ENCODE peak calls at places on chromosomes 3 and 15, in five cellular contexts. U is MCF 10A, L is fibroblast of villous mesenchyme, D is mesothelial cell of epicardium, H is AG09309. I is an unnamed sample.
A peak's percentile ranks its signal among the peaks of the same experiment; 100 is the strongest.

GRCh38 chr3:140292154-140292553 is 357.2 kb downstream of the CLSTN2 start:
- DNase-seq in U (peak; percentile 33), L (peak; percentile 11), D (no peak), H (no peak), I (no peak)

GRCh38 chr15:24943361-24943760 is 11.4 kb upstream of the SNRPN start:
- DNase-seq in U (no peak), L (no peak), D (no peak), H (no peak), I (no peak)

GRCh38 chr3:195005251-195005620 is 265.7 kb downstream of the XXYLT1 start:
- DNase-seq in U (no peak), L (no peak), D (peak; percentile 16), H (no peak), I (no peak)

GRCh38 chr3:101809178-101810022 is 30.4 kb downstream of the NXPE3 start:
- DNase-seq in U (peak; percentile 46), L (peak; percentile 62), D (no peak), H (no peak), I (peak; percentile 14)

GRCh38 chr3:185995352-185995751 is 57.5 kb upstream of the TRA2B start:
- DNase-seq in U (peak; percentile 51), L (peak; percentile 54), D (no peak), H (peak; percentile 44), I (no peak)

GRCh38 chr3:171320721-171321120 is 139.5 kb downstream of the TNIK start:
- DNase-seq in U (no peak), L (peak; percentile 64), D (no peak), H (no peak), I (peak; percentile 10)

GRCh38 chr3:14142567-14143270 is 17.9 kb downstream of the TMEM43 start:
- DNase-seq in U (peak; percentile 22), L (no peak), D (no peak), H (no peak), I (no peak)

GRCh38 chr3:69712244-69712643 is 27.0 kb upstream of the MITF start:
- DNase-seq in U (no peak), L (no peak), D (no peak), H (no peak), I (no peak)

GRCh38 chr3:27758083-27758482 is 36.0 kb upstream of the EOMES start:
- DNase-seq in U (peak; percentile 97), L (peak; percentile 70), D (no peak), H (peak; percentile 74), I (no peak)

GRCh38 chr3:13022348-13023250 is 50.6 kb downstream of the IQSEC1 start:
- DNase-seq in U (peak; percentile 80), L (peak; percentile 73), D (peak; percentile 65), H (peak; percentile 23), I (no peak)

GRCh38 chr3:132325634-132326033 is 8.4 kb downstream of the ACP3 start:
- DNase-seq in U (no peak), L (no peak), D (no peak), H (no peak), I (no peak)

GRCh38 chr15:89785064-89785770 is 9.1 kb downstream of the MESP2 start:
- DNase-seq in U (peak; percentile 58), L (no peak), D (no peak), H (no peak), I (no peak)

GRCh38 chr3:138438896-138439295 is 4.5 kb downstream of the ESYT3 start:
- DNase-seq in U (no peak), L (no peak), D (no peak), H (no peak), I (no peak)

GRCh38 chr3:64321747-64322146 is 96.5 kb upstream of the PRICKLE2 start:
- DNase-seq in U (peak; percentile 59), L (peak; percentile 79), D (no peak), H (no peak), I (no peak)

GRCh38 chr15:66154581-66154980 is 99.0 kb downstream of the MEGF11 start:
- DNase-seq in U (no peak), L (no peak), D (no peak), H (no peak), I (no peak)

GRCh38 chr3:42097166-42097946 is 6.2 kb downstream of the TRAK1 start:
- DNase-seq in U (no peak), L (peak; percentile 50), D (no peak), H (peak; percentile 70), I (no peak)

GRCh38 chr15:81336568-81336967 is 12.6 kb upstream of the STARD5 start:
- DNase-seq in U (peak; percentile 57), L (peak; percentile 62), D (no peak), H (no peak), I (no peak)
- TF ChIP-seq CTCF in U (peak; percentile 14), L (peak; percentile 64), D (no peak), H (peak; percentile 47), I (peak; percentile 20)

GRCh38 chr3:26118165-26118564 is 328.3 kb downstream of the OXSM start:
- DNase-seq in U (peak; percentile 4), L (no peak), D (no peak), H (no peak), I (no peak)
- TF ChIP-seq CTCF in U (peak; percentile 51), L (no peak), D (no peak), H (no peak), I (peak; percentile 47)

GRCh38 chr3:58635371-58636285 is 30.9 kb downstream of the FAM3D start:
- DNase-seq in U (no peak), L (no peak), D (no peak), H (no peak), I (no peak)
- TF ChIP-seq CTCF in U (no peak), L (no peak), D (no peak), H (no peak), I (no peak)

DNA sequence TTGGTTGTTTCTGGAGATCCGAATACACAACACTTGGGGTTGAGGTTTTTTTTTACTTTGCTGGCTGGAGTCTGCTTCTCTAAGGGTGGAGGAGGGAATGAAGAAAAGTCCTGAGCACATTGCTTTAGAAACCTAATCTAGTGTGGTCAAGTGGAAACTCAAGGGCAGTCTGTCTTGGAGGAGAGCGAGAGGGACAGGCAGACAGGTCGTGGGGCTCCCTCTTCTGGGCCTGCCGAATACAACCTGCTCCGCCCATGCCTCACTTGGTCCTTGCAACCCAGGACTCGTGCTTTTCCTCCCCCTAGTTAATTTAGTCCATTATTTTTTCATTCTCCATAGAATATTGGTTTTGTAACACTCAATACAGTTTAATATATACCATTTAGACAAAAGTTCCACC is 176.7 kb upstream of the LYSMD4 start:
- DNase-seq in U (peak; percentile 13), L (peak; percentile 5), D (no peak), H (no peak), I (no peak)
- TF ChIP-seq CTCF in U (no peak), L (peak; percentile 21), D (no peak), H (peak; percentile 32), I (peak; percentile 33)

GRCh38 chr3:10778492-10779292 is 37.3 kb upstream of the SLC6A11 start:
- DNase-seq in U (no peak), L (no peak), D (no peak), H (no peak), I (no peak)
- TF ChIP-seq CTCF in U (no peak), L (no peak), D (no peak), H (no peak), I (no peak)

DNA sequence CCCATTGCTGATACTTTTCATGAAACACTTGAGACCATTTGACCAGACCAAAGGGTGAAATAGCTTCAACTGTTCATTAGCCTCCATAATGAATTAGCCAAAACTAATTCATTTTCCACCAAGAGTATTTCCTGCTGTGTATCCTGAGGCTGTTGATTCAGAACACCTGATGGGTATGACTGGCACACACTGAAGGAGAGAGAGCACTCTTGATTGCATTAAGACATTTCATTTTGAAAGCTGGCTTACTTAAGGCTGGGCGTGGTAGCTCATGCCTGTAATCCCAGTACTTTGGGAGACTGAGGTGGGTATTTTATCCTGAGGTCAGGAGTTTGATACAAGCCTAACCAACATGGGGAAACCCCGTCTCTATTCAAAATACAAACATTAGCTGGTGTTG is 175.6 kb downstream of the AGBL1 start:
- DNase-seq in U (peak; percentile 16), L (no peak), D (no peak), H (no peak), I (no peak)
- TF ChIP-seq CTCF in U (no peak), L (no peak), D (no peak), H (no peak), I (no peak)

GRCh38 chr15:38263996-38264395 is 11.4 kb downstream of the SPRED1 start:
- DNase-seq in U (no peak), L (peak; percentile 74), D (no peak), H (no peak), I (no peak)

GRCh38 chr15:38259134-38259533 is 6.5 kb downstream of the SPRED1 start:
- DNase-seq in U (no peak), L (no peak), D (no peak), H (no peak), I (no peak)

GRCh38 chr15:38257676-38258075 is 5.0 kb downstream of the SPRED1 start:
- DNase-seq in U (peak; percentile 18), L (no peak), D (no peak), H (no peak), I (no peak)

GRCh38 chr15:38255690-38256089 is 3.1 kb downstream of the SPRED1 start:
- DNase-seq in U (no peak), L (no peak), D (no peak), H (no peak), I (no peak)

DNA sequence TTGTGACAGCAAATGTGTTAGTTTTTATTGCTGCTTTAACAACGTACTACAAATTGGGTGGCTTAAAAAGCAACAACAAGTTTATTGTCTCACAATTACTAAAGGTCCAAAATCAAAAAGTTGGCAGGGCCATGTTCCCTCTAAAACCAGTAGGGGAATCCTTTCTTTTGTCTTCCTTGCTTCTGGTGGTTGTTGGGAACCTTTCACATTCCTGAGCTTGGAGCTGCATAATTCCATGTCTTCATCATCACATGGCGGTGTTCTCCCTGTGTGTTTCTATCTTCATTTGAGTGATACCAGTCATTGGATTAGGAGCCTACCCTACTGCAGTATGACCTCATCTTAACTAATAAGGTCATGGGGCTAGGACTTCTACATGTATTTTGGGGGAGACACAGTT is 7.4 kb downstream of the SPRED1 start:
- DNase-seq in U (no peak), L (no peak), D (no peak), H (no peak), I (no peak)
- TF ChIP-seq CTCF in U (no peak), L (no peak), D (no peak), H (no peak), I (no peak)